ENCODE peak calls at places on chromosome 3, in five cellular contexts. E, O, L, X and Q are unnamed samples.

GRCh38 chr3:148601766-148602685 is 95.7 kb upstream of the AGTR1 start:
- DNase-seq in E (no peak), O (no peak), L (peak), X (no peak), Q (no peak)

GRCh38 chr3:195012571-195012970 is 258.4 kb downstream of the XXYLT1 start:
- DNase-seq in E (no peak), O (no peak), L (no peak), X (no peak), Q (no peak)

GRCh38 chr3:108298056-108298455 is 1.7 kb downstream of the HHLA2 start:
- DNase-seq in E (no peak), O (no peak), L (no peak), X (no peak), Q (no peak)

GRCh38 chr3:122824465-122825379 is 29.9 kb downstream of the SLC49A4 start:
- DNase-seq in E (no peak), O (no peak), L (no peak), X (no peak), Q (no peak)

GRCh38 chr3:106578911-106579310 is 710.1 kb upstream of the CBLB start:
- DNase-seq in E (no peak), O (no peak), L (no peak), X (no peak), Q (no peak)

GRCh38 chr3:61577760-61578159 is 16.4 kb downstream of the PTPRG start:
- DNase-seq in E (no peak), O (no peak), L (no peak), X (no peak), Q (no peak)

GRCh38 chr3:155807823-155808222 is 1.7 kb upstream of the C3orf33 start:
- DNase-seq in E (no peak), O (no peak), L (no peak), X (no peak), Q (no peak)

GRCh38 chr3:60086811-60087210 is 1037.0 kb upstream of the CFAP20DC start:
- DNase-seq in E (peak), O (peak), L (peak), X (peak), Q (no peak)

GRCh38 chr3:117600112-117600511 is 890.5 kb downstream of the TUSC7 start:
- DNase-seq in E (no peak), O (no peak), L (no peak), X (no peak), Q (no peak)

GRCh38 chr3:195181781-195182469 is 89.0 kb downstream of the XXYLT1 start:
- DNase-seq in E (no peak), O (no peak), L (no peak), X (no peak), Q (no peak)

GRCh38 chr3:152270145-152270870 is 1.6 kb downstream of the MBNL1 start:
- DNase-seq in E (no peak), O (no peak), L (peak), X (no peak), Q (no peak)

GRCh38 chr3:153396581-153396980 is 234.6 kb downstream of the RAP2B start:
- DNase-seq in E (no peak), O (no peak), L (no peak), X (no peak), Q (no peak)

GRCh38 chr3:56702487-56703315 is 19.6 kb upstream of the TASOR start:
- DNase-seq in E (peak), O (peak), L (peak), X (no peak), Q (no peak)

GRCh38 chr3:97698691-97699090 is 65.9 kb upstream of the ARL6 start:
- DNase-seq in E (no peak), O (no peak), L (no peak), X (no peak), Q (no peak)

GRCh38 chr3:149174901-149175300 is 45.5 kb downstream of the HPS3 start:
- DNase-seq in E (no peak), O (no peak), L (no peak), X (peak), Q (no peak)

GRCh38 chr3:8336456-8336855 is 165.2 kb upstream of the LMCD1 start:
- DNase-seq in E (peak), O (no peak), L (peak), X (no peak), Q (no peak)

GRCh38 chr3:108511055-108511454 is 659 bp upstream of the MYH15 start:
- DNase-seq in E (no peak), O (no peak), L (no peak), X (no peak), Q (no peak)

GRCh38 chr3:71447197-71447596 is 136.3 kb downstream of the FOXP1 start:
- DNase-seq in E (no peak), O (no peak), L (no peak), X (no peak), Q (no peak)

GRCh38 chr3:135503429-135504083 is 462.0 kb upstream of the PPP2R3A start:
- DNase-seq in E (peak), O (peak), L (peak), X (peak), Q (peak)

GRCh38 chr3:120311863-120312794 is 27.1 kb upstream of the GPR156 start:
- DNase-seq in E (no peak), O (no peak), L (no peak), X (no peak), Q (no peak)

GRCh38 chr3:166013073-166013679 is 176.0 kb upstream of the BCHE start:
- DNase-seq in E (peak), O (peak), L (peak), X (no peak), Q (no peak)

GRCh38 chr3:114071786-114072185 is 15.2 kb downstream of the QTRT2 start:
- DNase-seq in E (no peak), O (no peak), L (no peak), X (no peak), Q (no peak)

GRCh38 chr3:52978109-52978754 is 67.6 kb downstream of the SFMBT1 start:
- DNase-seq in E (no peak), O (no peak), L (no peak), X (no peak), Q (no peak)

GRCh38 chr3:191324936-191325335 is 4.3 kb upstream of the CCDC50 start:
- DNase-seq in E (no peak), O (no peak), L (no peak), X (no peak), Q (no peak)

GRCh38 chr3:161969867-161970266 is 473.3 kb downstream of the OTOL1 start:
- DNase-seq in E (no peak), O (no peak), L (no peak), X (no peak), Q (no peak)

GRCh38 chr3:114660124-114660523 is 366.3 kb downstream of the TIGIT start:
- DNase-seq in E (no peak), O (no peak), L (no peak), X (no peak), Q (no peak)

GRCh38 chr3:178512627-178513026 is 23.6 kb upstream of the KCNMB2 start:
- DNase-seq in E (no peak), O (no peak), L (no peak), X (no peak), Q (no peak)

GRCh38 chr3:145246291-145246690 is 914.7 kb downstream of the PLOD2 start:
- DNase-seq in E (no peak), O (no peak), L (no peak), X (no peak), Q (no peak)

GRCh38 chr3:101377796-101378195 is 57.4 kb upstream of the IMPG2 start:
- DNase-seq in E (no peak), O (no peak), L (no peak), X (no peak), Q (no peak)

GRCh38 chr3:79139395-79140060 is 628.3 kb downstream of the ROBO1 start:
- DNase-seq in E (no peak), O (no peak), L (no peak), X (no peak), Q (no peak)

GRCh38 chr3:10194328-10195071 is 29.8 kb downstream of the IRAK2 start:
- DNase-seq in E (peak), O (no peak), L (no peak), X (peak), Q (no peak)

GRCh38 chr3:169382309-169382708 is 281.2 kb downstream of the MECOM start:
- DNase-seq in E (no peak), O (no peak), L (no peak), X (no peak), Q (no peak)

GRCh38 chr3:188671941-188672340 is 499.8 kb upstream of the TPRG1 start:
- DNase-seq in E (no peak), O (no peak), L (no peak), X (no peak), Q (no peak)

GRCh38 chr3:85183390-85183789 is 224.6 kb downstream of the CADM2 start:
- DNase-seq in E (no peak), O (no peak), L (no peak), X (no peak), Q (no peak)

DNA sequence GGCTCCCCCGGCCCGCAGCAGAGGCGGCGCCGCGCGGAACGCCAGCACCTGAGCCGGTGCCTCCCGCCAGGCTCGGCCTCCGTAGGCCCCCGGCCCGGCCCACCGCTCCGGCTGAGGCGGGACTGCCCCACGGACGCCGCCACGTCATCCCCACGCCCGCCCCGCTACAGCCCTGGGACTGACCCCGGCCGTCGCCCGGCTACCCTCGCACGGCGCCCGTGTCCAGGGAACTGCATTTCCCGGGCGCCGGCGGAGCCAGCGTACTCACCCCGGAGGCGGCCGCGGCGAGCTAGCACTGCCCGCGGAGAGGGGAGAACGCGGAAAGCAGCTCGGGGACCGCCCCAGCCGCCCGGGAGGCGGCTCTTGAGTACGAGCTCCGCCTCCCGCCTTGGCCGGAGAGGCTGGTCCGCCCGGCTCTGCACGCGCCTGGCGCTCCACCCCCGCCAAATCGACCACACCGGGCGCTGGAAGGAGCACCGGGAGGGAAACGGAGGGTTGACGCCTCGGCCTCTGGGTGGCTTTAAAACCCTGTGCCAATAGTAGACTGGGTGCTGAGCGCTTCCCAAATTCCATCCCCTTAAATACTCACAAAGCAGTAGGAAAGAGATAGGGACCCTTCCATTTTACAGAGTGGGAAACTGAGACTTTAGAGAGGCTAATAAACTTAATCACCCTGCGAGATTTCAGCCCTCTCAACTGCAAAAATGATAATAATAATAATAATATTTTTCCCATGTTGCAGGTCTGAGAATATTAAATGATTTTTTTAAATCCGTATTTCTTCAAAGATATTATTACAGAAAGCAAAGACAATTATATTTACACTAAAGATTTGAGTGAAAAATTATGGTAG is at the start of gene B4GALT4:
- DNase-seq in E (peak), O (peak), L (peak), X (no peak), Q (peak)
- TF ChIP-seq CEBPB in E (no peak), O (no peak), L (no peak), X (no peak), Q (no peak)

DNA sequence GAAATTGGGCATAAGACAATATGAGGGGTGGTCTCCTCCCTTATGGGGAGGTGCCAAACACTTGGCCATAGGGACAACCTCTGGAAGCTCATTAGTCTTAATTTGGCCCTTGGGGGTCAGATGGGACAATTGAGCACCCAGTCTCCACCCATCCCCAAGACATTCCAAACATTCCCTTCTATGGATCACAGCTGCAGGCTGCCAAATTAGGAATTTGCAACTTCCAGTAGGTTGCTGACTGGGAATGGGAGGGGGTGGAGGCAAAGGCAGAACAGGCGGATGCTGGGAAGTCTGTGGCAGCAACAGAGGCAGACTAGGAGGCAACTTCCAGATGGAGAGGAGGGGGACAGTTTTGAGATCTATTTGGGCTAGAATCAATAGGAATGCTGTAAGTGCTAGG is 1.4 kb upstream of the PDHB start:
- DNase-seq in E (no peak), O (no peak), L (peak), X (no peak), Q (peak)
- H2AFZ ChIP-seq in E (no peak), O (peak), L (no peak), X (no peak), Q (no peak)

GRCh38 chr3:173465112-173465511 is 67.6 kb downstream of the NLGN1 start:
- DNase-seq in E (no peak), O (no peak), L (no peak), X (no peak), Q (no peak)
- TF ChIP-seq MAX in E (no peak), O (no peak), L (no peak), X (no peak), Q (no peak)

GRCh38 chr3:126521122-126521891 is 2.6 kb upstream of the CHST13 start:
- DNase-seq in E (no peak), O (no peak), L (no peak), X (no peak), Q (no peak)

GRCh38 chr3:126523745-126524428 is at the start of gene CHST13:
- DNase-seq in E (peak), O (no peak), L (peak), X (no peak), Q (peak)

GRCh38 chr3:126524429-126524988 is 554 bp downstream of the CHST13 start:
- DNase-seq in E (peak), O (no peak), L (peak), X (no peak), Q (no peak)

GRCh38 chr3:126519506-126520455 is 2.2 kb upstream of the UROC1 start:
- DNase-seq in E (no peak), O (no peak), L (peak), X (no peak), Q (no peak)

GRCh38 chr3:126522363-126522788 is 1.6 kb upstream of the CHST13 start:
- DNase-seq in E (peak), O (peak), L (peak), X (no peak), Q (no peak)
- TF ChIP-seq CEBPB in E (no peak), O (no peak), L (no peak), X (no peak), Q (no peak)

DNA sequence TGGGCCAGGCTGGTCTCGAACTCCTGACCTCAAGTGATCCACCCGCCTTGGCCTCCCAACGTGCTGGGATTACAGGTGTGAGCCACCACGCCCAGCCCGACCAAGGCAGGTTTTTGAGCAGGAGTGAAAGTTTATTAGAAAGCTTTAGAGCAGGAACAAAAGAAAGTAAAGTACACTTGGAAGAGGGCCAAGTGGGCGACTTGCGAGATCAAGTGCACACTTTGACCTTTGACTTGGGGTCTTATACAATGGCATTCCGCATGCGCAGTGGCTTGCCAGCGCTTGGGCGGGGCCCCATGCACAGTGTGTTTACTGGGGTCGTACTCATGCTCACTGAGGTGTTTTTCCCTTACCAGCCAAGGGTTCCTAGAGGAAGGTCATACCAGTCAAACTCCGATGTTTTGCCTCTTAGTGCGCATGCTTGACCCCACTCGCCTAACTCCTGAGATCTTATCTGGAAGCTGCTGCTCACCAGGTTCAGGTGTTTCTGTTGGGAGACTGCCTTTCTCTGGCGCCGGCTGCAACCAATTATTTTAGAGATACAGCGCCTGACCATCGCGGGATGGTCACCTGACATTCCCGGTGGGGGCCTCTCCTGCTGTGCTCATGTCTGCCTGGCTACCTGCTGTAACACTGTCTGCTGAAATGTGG is 46.9 kb upstream of the FLNB start:
- DNase-seq in E (no peak), O (no peak), L (peak), X (no peak), Q (no peak)
- H2AFZ ChIP-seq in E (peak), O (no peak), L (peak), X (no peak), Q (no peak)

GRCh38 chr3:75329713-75330112 is 334.4 kb upstream of the FRG2C start:
- DNase-seq in E (no peak), O (no peak), L (no peak), X (no peak), Q (no peak)
- TF ChIP-seq MAX in E (no peak), O (no peak), L (no peak), X (no peak), Q (no peak)

GRCh38 chr3:38662544-38662943 is 13.1 kb upstream of the SCN5A start:
- DNase-seq in E (no peak), O (peak), L (peak), X (no peak), Q (no peak)
- TF ChIP-seq CEBPB in E (no peak), O (no peak), L (no peak), X (no peak), Q (peak)